ENCODE peak calls at places on chromosome 22, in eight cellular contexts. I, F, G, Y, A, U, S and W are unnamed samples.

GRCh38 chr22:41857860-41858199 is 24.9 kb downstream of the SREBF2 start:
- DNase-seq in A (no peak), Y (no peak), U (no peak), S (no peak), G (no peak), I (no peak), F (no peak), W (no peak)

GRCh38 chr22:31173386-31174145 is 13.6 kb downstream of the RNF185 start:
- DNase-seq in A (no peak), I (no peak), Y (peak; percentile 94), G (no peak), F (no peak), S (no peak), U (peak; percentile 89), W (no peak)

GRCh38 chr22:46753360-46753759 is 9.1 kb upstream of the TBC1D22A start:
- DNase-seq in U (no peak), G (no peak), I (no peak), A (no peak), F (no peak), S (no peak), Y (no peak), W (no peak)

GRCh38 chr22:39182478-39183030 is 30.1 kb upstream of the CBX7 start:
- DNase-seq in A (no peak), Y (peak; percentile 67), U (no peak), G (no peak), F (no peak), S (no peak), I (no peak), W (no peak)

GRCh38 chr22:48743601-48744282 is 1083.9 kb downstream of the BRD1 start:
- DNase-seq in A (no peak), I (no peak), U (no peak), S (no peak), Y (no peak), F (no peak), G (no peak), W (no peak)

GRCh38 chr22:39175127-39176066 is 22.9 kb upstream of the CBX7 start:
- DNase-seq in G (no peak), U (peak; percentile 64), Y (peak; percentile 22), A (no peak), F (no peak), I (no peak), S (no peak), W (no peak)

GRCh38 chr22:36411589-36412258 is 24.0 kb upstream of the MYH9 start:
- DNase-seq in A (peak; percentile 83), I (no peak), S (no peak), F (no peak), U (no peak), Y (no peak), G (no peak), W (no peak)

GRCh38 chr22:49460662-49461371 is 366.9 kb downstream of the BRD1 start:
- DNase-seq in G (no peak), Y (no peak), S (no peak), U (no peak), F (peak; percentile 53), A (no peak), I (no peak), W (no peak)

GRCh38 chr22:43346521-43346929 is 3.4 kb upstream of the SCUBE1 start:
- DNase-seq in F (peak; percentile 52), A (peak; percentile 23), U (peak; percentile 33), S (no peak), G (peak; percentile 58), I (no peak), Y (peak; percentile 17), W (no peak)

GRCh38 chr22:46613606-46613997 is 6.6 kb upstream of the GRAMD4 start:
- DNase-seq in A (no peak), Y (no peak), U (peak; percentile 37), I (no peak), G (no peak), S (no peak), F (no peak), W (no peak)